ENCODE peak calls at places on chromosomes 4 and X, in ten cellular contexts. F, I, C, U, L, A, T, Q, H and R are unnamed samples.
A peak's percentile ranks its signal among the peaks of the same experiment; 100 is the strongest.

GRCh38 chrX:136597356-136597755 is 50.6 kb upstream of the CD40LG start:
- DNase-seq in C (no peak), T (no peak), A (no peak), L (no peak), U (no peak), I (no peak), Q (no peak), H (no peak), F (no peak), R (no peak)

GRCh38 chrX:107324493-107325310 is 118.3 kb downstream of the DNAAF6 start:
- DNase-seq in Q (peak; percentile 96), L (no peak), A (peak; percentile 48), I (peak; percentile 83), T (peak; percentile 46), U (no peak), F (no peak), H (no peak), C (no peak), R (peak; percentile 50)

GRCh38 chr4:76987685-76988084 is 38.1 kb downstream of the SEPTIN11 start:
- DNase-seq in C (no peak), U (no peak), L (no peak), Q (no peak), F (no peak), H (no peak), T (no peak), A (no peak), I (no peak), R (no peak)

GRCh38 chrX:101417981-101418841 is 10.2 kb downstream of the HNRNPH2 start:
- DNase-seq in T (no peak), A (peak; percentile 75), F (peak; percentile 49), U (no peak), C (peak; percentile 75), I (peak; percentile 78), Q (peak; percentile 85), H (no peak), L (no peak), R (peak; percentile 65)

GRCh38 chr4:3419836-3420605 is 21.7 kb upstream of the HGFAC start:
- DNase-seq in C (no peak), H (no peak), I (no peak), L (no peak), F (no peak), T (no peak), A (no peak), Q (no peak), U (no peak), R (no peak)

GRCh38 chr4:121252224-121252806 is 88.2 kb upstream of the TNIP3 start:
- DNase-seq in L (no peak), U (peak; percentile 65), H (peak; percentile 21), Q (peak; percentile 79), A (peak; percentile 60), I (peak; percentile 73), T (peak; percentile 55), F (peak; percentile 66), C (no peak), R (peak; percentile 80)

GRCh38 chr4:55896622-55897021 is 43.2 kb downstream of the EXOC1 start:
- DNase-seq in T (no peak), A (no peak), F (no peak), U (no peak), I (no peak), L (no peak), Q (no peak), H (no peak), C (no peak), R (no peak)

GRCh38 chr4:60962286-60962685 is 237.8 kb upstream of the ADGRL3 start:
- DNase-seq in L (no peak), I (no peak), Q (no peak), H (no peak), U (no peak), C (no peak), A (no peak), F (no peak), T (no peak), R (no peak)

GRCh38 chrX:115449742-115450141 is 111.2 kb upstream of the PLS3 start:
- DNase-seq in A (peak; percentile 53), H (no peak), F (peak; percentile 46), U (no peak), T (no peak), C (no peak), Q (no peak), L (no peak), I (no peak), R (peak; percentile 25)

GRCh38 chr4:96293806-96294205 is 453.9 kb downstream of the PDHA2 start:
- DNase-seq in A (no peak), L (no peak), Q (no peak), U (no peak), C (no peak), I (no peak), H (no peak), F (no peak), T (no peak), R (no peak)

GRCh38 chr4:5524900-5525299 is 183.5 kb downstream of the EVC2 start:
- DNase-seq in C (no peak), L (no peak), Q (no peak), I (no peak), H (no peak), U (no peak), T (peak; percentile 4), F (peak; percentile 64), A (no peak), R (peak; percentile 65)

GRCh38 chr4:38003102-38003501 is 42.9 kb downstream of the PTTG2 start:
- DNase-seq in T (no peak), U (no peak), A (no peak), F (no peak), L (no peak), I (no peak), C (no peak), Q (no peak), H (no peak), R (no peak)

GRCh38 chrX:53251307-53251706 is 26.3 kb upstream of the KDM5C start:
- DNase-seq in C (no peak), L (no peak), F (peak; percentile 85), H (no peak), U (no peak), T (no peak), A (no peak), Q (no peak), I (no peak), R (no peak)

GRCh38 chr4:34293459-34293858 is 1950.9 kb downstream of the ARAP2 start:
- DNase-seq in U (no peak), Q (no peak), L (no peak), I (no peak), H (no peak), C (no peak), F (no peak), A (no peak), T (no peak), R (no peak)

GRCh38 chr4:42150653-42151567 is 1.5 kb downstream of the BEND4 start:
- DNase-seq in I (peak; percentile 51), H (no peak), L (peak; percentile 7), C (no peak), A (no peak), Q (peak; percentile 13), F (no peak), U (peak; percentile 43), T (peak; percentile 53), R (peak; percentile 15)

GRCh38 chr4:100823066-100823992 is 305.5 kb upstream of the EMCN start:
- DNase-seq in T (no peak), F (peak; percentile 16), L (no peak), I (no peak), U (no peak), A (no peak), H (peak; percentile 5), C (no peak), Q (peak; percentile 9), R (no peak)

GRCh38 chr4:112509243-112510190 is 6.5 kb downstream of the NEUROG2 start:
- DNase-seq in A (no peak), T (no peak), H (no peak), L (no peak), Q (no peak), C (no peak), U (no peak), F (peak; percentile 20), I (peak; percentile 77), R (no peak)

GRCh38 chr4:164902608-164903007 is 25.6 kb downstream of the APELA start:
- DNase-seq in Q (no peak), T (no peak), F (no peak), L (no peak), U (no peak), C (no peak), A (no peak), H (no peak), I (no peak), R (no peak)

GRCh38 chr4:99693164-99693563 is 35.5 kb upstream of the C4orf54 start:
- DNase-seq in A (no peak), U (no peak), I (no peak), H (no peak), Q (no peak), L (no peak), C (no peak), F (no peak), T (no peak), R (no peak)

GRCh38 chr4:100497729-100498250 is 20.0 kb downstream of the EMCN start:
- DNase-seq in H (no peak), U (no peak), L (no peak), I (no peak), F (no peak), C (no peak), Q (no peak), T (no peak), A (no peak), R (no peak)

GRCh38 chr4:145406970-145407369 is 74.7 kb upstream of the SMAD1 start:
- DNase-seq in T (no peak), U (no peak), I (no peak), A (no peak), H (no peak), F (no peak), L (no peak), C (no peak), Q (no peak), R (no peak)

GRCh38 chr4:4762909-4763814 is 96.3 kb upstream of the MSX1 start:
- DNase-seq in C (no peak), U (no peak), T (no peak), A (no peak), L (no peak), Q (peak; percentile 63), F (peak; percentile 69), H (peak; percentile 59), I (peak; percentile 67), R (no peak)

GRCh38 chr4:93183589-93183988 is 645.0 kb upstream of the ATOH1 start:
- DNase-seq in C (no peak), I (no peak), U (peak; percentile 74), H (no peak), T (no peak), F (no peak), A (no peak), L (no peak), Q (peak; percentile 62), R (no peak)

GRCh38 chr4:86706923-86707597 is 112.9 kb downstream of the PTPN13 start:
- DNase-seq in Q (no peak), U (no peak), C (no peak), T (no peak), A (no peak), L (no peak), F (peak; percentile 8), I (no peak), H (no peak), R (peak; percentile 50)